ENCODE peak calls at places on chromosome 12, in seven cellular contexts. G, P, N, E, X, O and V are unnamed samples.

GRCh38 chr12:115017346-115017745 is 333.4 kb upstream of the TBX3 start:
- DNase-seq in X (no peak), G (no peak), E (no peak), O (no peak), P (no peak), N (no peak), V (no peak)

GRCh38 chr12:100789146-100789545 is 5.4 kb upstream of the ANO4 start:
- DNase-seq in G (no peak), N (no peak), E (no peak), X (no peak), O (no peak), P (peak; percentile 69), V (no peak)

GRCh38 chr12:57469334-57470164 is 10.0 kb downstream of the GLI1 start:
- DNase-seq in X (no peak), P (no peak), N (no peak), G (no peak), E (no peak), O (no peak), V (no peak)

GRCh38 chr12:68804654-68805591 is 3.1 kb upstream of the MDM2 start:
- DNase-seq in G (no peak), N (no peak), E (no peak), P (no peak), O (no peak), X (no peak), V (no peak)

GRCh38 chr12:69685810-69686209 is 13.3 kb downstream of the BEST3 start:
- DNase-seq in G (no peak), O (no peak), N (no peak), X (no peak), E (no peak), P (peak; percentile 24), V (no peak)

GRCh38 chr12:45613306-45613705 is 116.2 kb upstream of the ARID2 start:
- DNase-seq in G (no peak), N (no peak), O (no peak), P (peak; percentile 78), X (no peak), E (no peak), V (no peak)

GRCh38 chr12:68303850-68304249 is 28.3 kb downstream of the MDM1 start:
- DNase-seq in E (no peak), N (no peak), X (no peak), G (no peak), O (no peak), P (no peak), V (no peak)

GRCh38 chr12:26821212-26821701 is 11.7 kb downstream of the ITPR2 start:
- DNase-seq in O (no peak), P (peak; percentile 79), E (no peak), X (no peak), N (peak; percentile 50), G (no peak), V (no peak)

GRCh38 chr12:105089817-105090216 is 5.6 kb upstream of the ALDH1L2 start:
- DNase-seq in E (no peak), G (no peak), O (no peak), X (no peak), P (no peak), N (no peak), V (no peak)

GRCh38 chr12:124122722-124123121 is 149.7 kb downstream of the ZNF664 start:
- DNase-seq in O (no peak), E (no peak), G (no peak), P (no peak), N (no peak), X (no peak), V (no peak)

GRCh38 chr12:38898001-38898684 is 7.2 kb downstream of the CPNE8 start:
- DNase-seq in N (no peak), G (no peak), E (no peak), P (no peak), O (no peak), X (no peak), V (no peak)

GRCh38 chr12:53591301-53592206 is 34.6 kb downstream of the ATF7 start:
- DNase-seq in P (no peak), N (peak; percentile 80), O (no peak), X (no peak), E (no peak), G (no peak), V (no peak)

GRCh38 chr12:8662592-8662991 is at the start of gene MFAP5:
- DNase-seq in O (no peak), P (peak; percentile 88), X (no peak), E (no peak), G (no peak), N (no peak), V (no peak)

GRCh38 chr12:108803428-108804105 is 53.8 kb downstream of the SSH1 start:
- DNase-seq in G (peak; percentile 54), P (peak; percentile 95), E (peak; percentile 87), N (peak; percentile 94), X (peak; percentile 54), O (peak; percentile 81), V (peak; percentile 45)

GRCh38 chr12:121026274-121027045 is 10.2 kb upstream of the C12orf43 start:
- DNase-seq in X (no peak), N (no peak), E (no peak), O (no peak), P (peak; percentile 19), G (no peak), V (no peak)

GRCh38 chr12:851913-852312 is 97.6 kb downstream of the RAD52 start:
- DNase-seq in O (no peak), G (no peak), X (no peak), P (peak; percentile 79), E (no peak), N (no peak), V (no peak)

GRCh38 chr12:12398026-12398859 is 41.4 kb downstream of the BORCS5 start:
- DNase-seq in P (peak; percentile 97), E (no peak), O (no peak), N (peak; percentile 54), X (no peak), G (no peak), V (no peak)

GRCh38 chr12:15276088-15276698 is 46.1 kb upstream of the PTPRO start:
- DNase-seq in N (peak; percentile 68), O (no peak), E (no peak), G (peak; percentile 24), P (peak; percentile 64), X (no peak), V (peak; percentile 28)

GRCh38 chr12:131138638-131139362 is 185.1 kb downstream of the ADGRD1 start:
- DNase-seq in O (no peak), X (no peak), N (peak; percentile 33), E (no peak), G (no peak), P (no peak), V (no peak)

GRCh38 chr12:111274820-111275219 is 94.1 kb downstream of the PHETA1 start:
- DNase-seq in O (no peak), E (no peak), X (peak; percentile 4), N (no peak), G (no peak), P (peak; percentile 8), V (no peak)

GRCh38 chr12:92581579-92581978 is 121.2 kb upstream of the PLEKHG7 start:
- DNase-seq in O (no peak), X (no peak), N (peak; percentile 30), P (no peak), G (no peak), E (no peak), V (no peak)

GRCh38 chr12:108425238-108425795 is 86.2 kb upstream of the CMKLR1 start:
- DNase-seq in N (no peak), G (no peak), O (no peak), X (no peak), E (no peak), P (peak; percentile 10), V (no peak)

GRCh38 chr12:32884962-32885361 is 11.6 kb downstream of the PKP2 start:
- DNase-seq in E (no peak), N (no peak), X (no peak), P (no peak), G (no peak), O (no peak), V (no peak)

GRCh38 chr12:132356686-132357622 is 27.6 kb upstream of the GALNT9 start:
- DNase-seq in X (no peak), E (no peak), O (no peak), N (peak; percentile 74), G (no peak), P (peak; percentile 54), V (no peak)